ENCODE peak calls at places on chromosomes 7 and 10, in four cellular contexts. W is sciatic nerve, X is HT1080, N is stomach. I is an unnamed sample.

GRCh38 chr10:117409549-117410283 is 34.5 kb upstream of the PDZD8 start:
- DNase-seq in W (no peak), X (no peak), N (no peak), I (no peak)

GRCh38 chr7:66246549-66247171 is 41.5 kb downstream of the TPST1 start:
- DNase-seq in W (no peak), X (no peak), N (no peak), I (no peak)

GRCh38 chr7:106345421-106346166 is 60.8 kb upstream of the NAMPT start:
- DNase-seq in W (no peak), X (peak), N (no peak), I (no peak)

GRCh38 chr7:36904802-36905201 is 180.5 kb upstream of the AOAH start:
- DNase-seq in W (no peak), X (no peak), N (no peak), I (no peak)

GRCh38 chr7:42545049-42545724 is 308.2 kb upstream of the GLI3 start:
- DNase-seq in W (no peak), X (no peak), N (no peak), I (no peak)

GRCh38 chr7:118918556-118918955 is 694.1 kb downstream of the ANKRD7 start:
- DNase-seq in W (no peak), X (peak), N (no peak), I (no peak)

GRCh38 chr7:1681581-1681980 is 11.5 kb downstream of the ELFN1 start:
- DNase-seq in W (peak), X (no peak), N (no peak), I (peak)

GRCh38 chr7:158541330-158542010 is 46.2 kb downstream of the PTPRN2 start:
- DNase-seq in W (no peak), X (no peak), N (no peak), I (no peak)

GRCh38 chr10:61031341-61031740 is 87.4 kb upstream of the RHOBTB1 start:
- DNase-seq in W (no peak), X (no peak), N (no peak), I (no peak)

GRCh38 chr10:20743935-20744334 is 153.2 kb downstream of the NEBL start:
- DNase-seq in W (no peak), X (no peak), N (no peak), I (no peak)

GRCh38 chr10:74542077-74542476 is 284.3 kb upstream of the KAT6B start:
- DNase-seq in W (no peak), X (no peak), N (no peak), I (no peak)

GRCh38 chr7:42283553-42283952 is 46.5 kb upstream of the GLI3 start:
- DNase-seq in W (no peak), X (peak), N (no peak), I (no peak)

GRCh38 chr7:31508823-31509222 is 5.1 kb upstream of the ITPRID1 start:
- DNase-seq in W (no peak), X (no peak), N (no peak), I (no peak)

GRCh38 chr7:18212788-18213187 is 185.1 kb upstream of the PRPS1L1 start:
- DNase-seq in W (no peak), X (no peak), N (no peak), I (no peak)